ENCODE peak calls at places on chromosomes 13 and 19, in four cellular contexts. A, G, X and W are unnamed samples.

GRCh38 chr13:87259479-87260083 is 411.6 kb upstream of the SLITRK5 start:
- DNase-seq in G (no peak), A (peak; percentile 8), X (no peak), W (peak; percentile 13)

GRCh38 chr19:3010871-3011270 is 18.2 kb downstream of the TLE2 start:
- DNase-seq in A (no peak), G (no peak), X (no peak), W (no peak)

GRCh38 chr19:29690842-29691241 is 24.2 kb downstream of the C19orf12 start:
- DNase-seq in X (peak; percentile 78), G (no peak), A (peak; percentile 67), W (peak; percentile 23)

GRCh38 chr19:6423499-6424189 is 967 bp downstream of the KHSRP start:
- DNase-seq in A (peak; percentile 49), X (peak; percentile 46), G (no peak), W (no peak)

GRCh38 chr13:98782654-98783053 is 30.2 kb upstream of the SLC15A1 start:
- DNase-seq in G (no peak), A (no peak), X (no peak), W (no peak)

GRCh38 chr19:29299416-29300380 is 86.7 kb upstream of the UQCRFS1 start:
- DNase-seq in A (no peak), X (no peak), G (no peak), W (no peak)

GRCh38 chr13:27599845-27600553 is 20.3 kb downstream of the LNX2 start:
- DNase-seq in A (peak; percentile 67), G (no peak), X (peak; percentile 10), W (peak; percentile 34)

GRCh38 chr13:91359071-91359470 is 11.6 kb downstream of the MIR17HG start:
- DNase-seq in X (no peak), G (no peak), A (no peak), W (no peak)

GRCh38 chr19:34150558-34150957 is 21.7 kb upstream of the LSM14A start:
- DNase-seq in G (no peak), A (no peak), X (no peak), W (no peak)

GRCh38 chr13:27954406-27954851 is 14.7 kb downstream of the CDX2 start:
- DNase-seq in G (no peak), A (no peak), X (no peak), W (no peak)

GRCh38 chr13:61994174-61994573 is 578.5 kb upstream of the PCDH20 start:
- DNase-seq in A (no peak), G (no peak), X (no peak), W (no peak)

GRCh38 chr13:35514166-35514565 is 37.7 kb upstream of the MAB21L1 start:
- DNase-seq in G (no peak), A (no peak), X (no peak), W (no peak)

GRCh38 chr13:35518337-35518736 is 41.8 kb upstream of the MAB21L1 start:
- DNase-seq in X (no peak), A (no peak), G (no peak), W (no peak)

GRCh38 chr13:35512271-35512920 is 35.9 kb upstream of the MAB21L1 start:
- DNase-seq in X (no peak), A (no peak), G (no peak), W (no peak)

DNA sequence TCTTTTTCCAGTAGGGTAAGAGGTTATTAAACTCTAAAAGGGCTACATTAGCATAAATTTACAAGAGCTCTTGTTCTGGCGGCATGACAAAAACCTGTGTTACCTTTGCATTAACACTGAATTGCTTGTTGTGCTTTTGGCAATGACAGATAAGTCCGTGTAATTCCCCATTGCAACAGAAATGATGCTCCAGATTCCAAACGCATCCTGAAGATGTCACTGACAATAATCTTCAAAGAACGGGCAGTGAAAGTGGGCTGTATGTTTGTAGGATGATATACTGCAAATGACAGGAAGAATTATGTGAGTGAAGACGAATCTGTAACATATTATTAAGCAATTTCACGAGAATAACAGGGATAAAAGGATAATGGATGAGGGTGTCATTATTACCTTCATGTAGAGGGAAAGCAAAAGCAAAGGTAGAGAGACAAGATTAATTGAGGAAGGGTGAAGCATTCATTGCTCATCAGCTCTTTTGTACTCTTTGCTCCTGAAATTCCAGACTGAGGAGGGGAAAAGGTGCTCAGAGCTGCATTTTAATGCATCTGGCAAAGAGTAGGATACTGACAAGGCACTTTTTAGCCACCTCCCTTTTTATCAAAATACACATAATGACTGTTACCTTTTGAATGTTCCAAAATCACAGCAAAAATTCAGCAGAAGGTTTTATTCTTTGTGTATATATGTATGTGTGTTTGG is 38.5 kb upstream of the MAB21L1 start:
- DNase-seq in X (no peak), A (no peak), G (no peak), W (no peak)
- TF ChIP-seq TCF7L2 in X (no peak), A (no peak), G (no peak), W (no peak)

DNA sequence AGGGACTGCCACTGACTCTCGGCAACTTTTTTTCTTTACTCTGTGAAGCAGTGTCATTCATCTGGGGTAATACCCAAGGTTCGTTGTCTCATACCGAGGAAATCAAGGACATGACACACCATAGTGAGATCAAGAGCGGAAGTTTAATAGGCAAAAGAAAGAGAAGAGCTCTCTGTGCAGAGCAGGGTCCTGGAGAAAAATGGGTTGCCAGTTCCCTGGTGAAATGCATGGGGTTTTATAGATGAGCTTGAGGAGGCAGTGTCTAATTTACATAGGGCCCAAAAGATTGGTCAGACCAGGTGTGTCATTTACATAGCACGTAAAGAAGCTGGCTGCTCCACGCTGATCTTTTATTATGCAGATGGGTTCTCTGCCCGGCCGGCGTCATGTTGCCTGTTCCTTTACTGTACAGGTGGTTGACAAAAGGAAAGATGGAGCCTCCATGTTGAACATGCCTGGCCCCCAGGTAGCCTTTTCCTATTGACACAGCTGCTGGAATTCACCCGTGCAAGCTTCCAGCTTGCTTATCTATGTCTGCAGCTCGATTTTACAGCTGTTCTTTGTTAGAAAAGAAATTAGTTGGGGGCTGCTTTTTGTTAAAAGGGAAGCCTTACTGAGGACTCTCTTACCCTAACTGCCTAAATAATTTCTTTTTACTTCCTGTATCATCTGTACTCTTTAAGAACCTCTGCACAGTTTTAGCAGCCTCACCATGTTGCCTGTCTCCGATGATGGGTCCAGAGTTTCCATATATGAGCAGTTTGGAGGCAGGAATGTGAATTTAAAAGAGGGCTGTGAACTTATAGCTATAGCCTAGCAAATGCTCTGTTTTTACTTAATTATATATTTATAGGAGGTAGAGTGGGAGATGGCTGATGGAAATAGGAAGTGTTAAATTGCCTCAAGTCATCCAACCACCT is 98.0 kb upstream of the DIAPH3 start:
- DNase-seq in G (no peak), X (no peak), A (no peak), W (no peak)
- TF ChIP-seq TCF7L2 in G (no peak), X (no peak), A (no peak), W (no peak)

GRCh38 chr19:44731622-44732021 is 16.9 kb upstream of the BCL3 start:
- DNase-seq in X (no peak), G (no peak), A (no peak), W (no peak)

GRCh38 chr19:44729516-44730033 is 18.9 kb upstream of the BCL3 start:
- DNase-seq in A (no peak), G (no peak), X (no peak), W (no peak)

GRCh38 chr19:44732235-44733014 is 16.1 kb upstream of the BCL3 start:
- DNase-seq in A (no peak), G (no peak), X (no peak), W (no peak)

GRCh38 chr19:44728178-44728577 is 20.3 kb upstream of the BCL3 start:
- DNase-seq in A (no peak), X (no peak), G (no peak), W (no peak)

DNA sequence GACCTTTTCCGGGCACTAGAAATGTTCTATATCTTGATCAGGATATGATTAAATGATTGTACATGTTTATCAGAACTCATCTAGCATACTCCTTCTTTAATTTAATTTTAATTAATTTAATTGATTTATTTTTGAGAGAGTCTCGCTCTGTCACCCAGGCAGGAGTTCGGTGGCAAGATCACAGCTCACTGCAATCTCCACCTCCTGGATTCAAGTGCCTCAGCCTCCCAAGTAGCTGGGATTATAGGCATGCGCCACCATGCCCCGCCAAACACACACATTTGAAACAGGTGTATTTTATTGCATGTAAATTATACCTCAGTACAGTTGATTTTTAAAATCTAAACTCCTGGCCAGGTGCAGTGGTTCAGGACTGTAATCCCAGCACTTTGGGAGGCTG is 17.4 kb upstream of the BCL3 start:
- DNase-seq in A (no peak), X (no peak), G (no peak), W (no peak)
- TF ChIP-seq TCF7L2 in A (no peak), X (no peak), G (no peak), W (no peak)

DNA sequence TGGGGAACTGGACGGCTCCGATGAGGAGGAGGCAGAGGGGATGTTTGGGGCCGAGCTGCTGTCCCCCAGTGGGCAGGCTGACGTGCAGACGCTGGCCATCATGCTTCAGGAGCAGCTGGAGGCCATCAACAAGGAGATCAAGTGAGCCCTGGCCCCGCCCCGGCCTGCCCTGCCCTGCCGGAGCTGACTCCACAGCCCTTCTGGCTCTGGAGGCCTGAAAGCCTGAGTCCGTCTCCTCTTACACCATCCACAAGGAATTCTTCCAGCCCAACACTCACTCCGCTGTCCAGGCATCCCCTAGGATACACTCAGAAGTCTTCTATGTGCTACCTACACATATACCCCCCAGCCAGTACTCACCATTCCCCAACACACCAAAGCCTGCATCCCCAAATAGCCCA is 17.4 kb downstream of the PPFIA3 start:
- DNase-seq in X (no peak), A (no peak), G (no peak), W (no peak)
- TF ChIP-seq TCF7L2 in X (no peak), A (no peak), G (no peak), W (no peak)

GRCh38 chr13:78658630-78659449 is at the start of gene OBI1:
- DNase-seq in G (no peak), A (peak; percentile 76), X (peak; percentile 79), W (peak; percentile 74)
- TF ChIP-seq TCF7L2 in G (no peak), A (no peak), X (no peak), W (no peak)

GRCh38 chr13:79468819-79469218 is 12.1 kb upstream of the NDFIP2 start:
- DNase-seq in A (no peak), G (no peak), X (no peak), W (no peak)

GRCh38 chr13:79468402-79468801 is 12.6 kb upstream of the NDFIP2 start:
- DNase-seq in A (no peak), G (no peak), X (no peak), W (no peak)

GRCh38 chr13:79470666-79471065 is 10.3 kb upstream of the NDFIP2 start:
- DNase-seq in A (no peak), X (no peak), G (no peak), W (no peak)

GRCh38 chr13:79466852-79467251 is 14.1 kb upstream of the NDFIP2 start:
- DNase-seq in X (no peak), G (no peak), A (no peak), W (no peak)

DNA sequence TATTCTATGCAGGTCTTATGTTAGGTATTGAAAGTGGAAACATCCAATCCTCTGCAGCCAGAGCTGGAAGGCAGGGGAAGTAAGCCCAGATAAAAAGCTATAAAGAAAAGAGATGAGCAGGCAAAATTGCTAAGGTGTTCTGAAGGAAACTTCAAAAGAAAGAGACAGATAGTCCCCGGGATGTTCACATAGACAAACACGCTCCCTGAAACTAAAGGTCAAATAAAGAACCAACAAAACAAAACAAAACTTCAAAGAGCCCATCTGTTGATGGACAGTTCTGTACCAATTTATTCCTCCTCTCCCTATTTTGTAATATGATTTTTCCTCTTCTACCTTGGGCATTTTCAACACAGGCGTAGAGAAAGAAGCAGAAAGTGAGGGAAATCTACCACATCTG is 11.3 kb upstream of the NDFIP2 start:
- DNase-seq in G (no peak), X (no peak), A (peak; percentile 34), W (no peak)
- TF ChIP-seq TCF7L2 in G (no peak), X (no peak), A (peak; percentile 57), W (no peak)